ENCODE peak calls at places on chromosomes 5 and 9, in ten cellular contexts. I is upper lobe of right lung; G is tibial artery; M is SJSA1; F is colonic mucosa; T is cardiac muscle cell; L is neural progenitor cell; Q is CD4-positive, alpha-beta memory T cell; R is heart left ventricle; E is neuronal stem cell. X is an unnamed sample. For H3K36me3, the result is how much of the 10 kb centered on the place peaks cover.

GRCh38 chr5:19031491-19031890 is 956.5 kb downstream of the CDH18 start:
- DNase-seq in I (no peak), G (no peak), M (no peak), F (no peak), T (no peak), L (no peak), Q (no peak), R (no peak), E (no peak), X (no peak)

GRCh38 chr9:126986506-126986951 is 71.9 kb downstream of the RALGPS1 start:
- DNase-seq in I (no peak), G (no peak), M (no peak), F (peak), T (no peak), L (no peak), Q (peak), R (no peak), E (no peak), X (no peak)

GRCh38 chr9:37466037-37466709 is 923 bp upstream of the ZBTB5 start:
- DNase-seq in I (peak), G (peak), M (no peak), F (peak), T (peak), L (peak), Q (peak), R (peak), E (peak), X (no peak)

GRCh38 chr5:103804714-103805113 is 242.1 kb upstream of the NUDT12 start:
- DNase-seq in I (no peak), G (no peak), M (no peak), F (no peak), T (no peak), L (no peak), Q (no peak), R (no peak), E (no peak), X (no peak)

GRCh38 chr5:172841-173251 is 18.4 kb upstream of the LRRC14B start:
- DNase-seq in I (peak), G (peak), M (no peak), F (no peak), T (no peak), L (no peak), Q (no peak), R (no peak), E (no peak), X (no peak)

GRCh38 chr5:110105692-110106091 is 416.0 kb downstream of the MAN2A1 start:
- DNase-seq in I (no peak), G (peak), M (no peak), F (no peak), T (peak), L (no peak), Q (no peak), R (peak), E (no peak), X (no peak)

GRCh38 chr5:176529116-176529823 is 7.9 kb downstream of the RNF44 start:
- DNase-seq in I (no peak), G (no peak), M (no peak), F (no peak), T (no peak), L (no peak), Q (no peak), R (no peak), E (no peak), X (no peak)

GRCh38 chr5:152051499-152052454 is 127.1 kb upstream of the GLRA1 start:
- DNase-seq in I (no peak), G (no peak), M (no peak), F (no peak), T (no peak), L (peak), Q (no peak), R (no peak), E (no peak), X (peak)

GRCh38 chr5:40679071-40679997 is at the start of gene PTGER4:
- DNase-seq in I (peak), G (peak), M (peak), F (peak), T (peak), L (peak), Q (peak), R (peak), E (peak), X (no peak)
- H3K27ac ChIP-seq in I (peak), G (peak), M (peak), F (peak), T (peak), L (no peak), Q (peak), R (peak), E (no peak), X (no peak)

DNA sequence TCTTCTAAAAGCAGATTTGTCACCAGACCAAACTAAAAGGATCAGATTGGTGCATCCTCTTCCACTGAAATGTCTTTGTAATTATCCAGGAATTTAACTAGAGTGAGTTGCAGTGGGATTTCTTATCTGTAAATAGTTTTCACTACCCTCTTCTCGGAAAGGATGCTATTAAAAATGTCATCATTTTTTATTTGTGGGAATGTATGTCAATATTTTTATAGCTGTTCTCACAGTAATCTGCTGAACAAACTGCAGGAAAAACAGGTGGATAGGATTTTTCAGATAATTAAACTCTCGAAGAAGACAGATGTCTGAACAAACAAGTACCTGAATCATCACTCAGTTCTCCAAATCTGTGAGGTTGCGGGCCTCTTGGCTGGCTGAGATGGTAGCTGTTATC is 62.7 kb downstream of the RAB14 start:
- DNase-seq in I (no peak), G (no peak), M (no peak), F (no peak), T (no peak), L (no peak), Q (no peak), R (no peak), E (no peak), X (no peak)
- H3K36me3 ChIP-seq in I (half or more), G (under half), M (half or more), F (under half), T (under half), L (under half), Q (half or more), R (under half), E (half or more), X (under half)

GRCh38 chr9:116395409-116396037 is 241.9 kb downstream of the PAPPA start:
- DNase-seq in I (no peak), G (no peak), M (no peak), F (no peak), T (no peak), L (no peak), Q (no peak), R (no peak), E (no peak), X (no peak)
- H3K27ac ChIP-seq in I (no peak), G (no peak), M (no peak), F (no peak), T (no peak), L (no peak), Q (no peak), R (no peak), E (no peak), X (no peak)

DNA sequence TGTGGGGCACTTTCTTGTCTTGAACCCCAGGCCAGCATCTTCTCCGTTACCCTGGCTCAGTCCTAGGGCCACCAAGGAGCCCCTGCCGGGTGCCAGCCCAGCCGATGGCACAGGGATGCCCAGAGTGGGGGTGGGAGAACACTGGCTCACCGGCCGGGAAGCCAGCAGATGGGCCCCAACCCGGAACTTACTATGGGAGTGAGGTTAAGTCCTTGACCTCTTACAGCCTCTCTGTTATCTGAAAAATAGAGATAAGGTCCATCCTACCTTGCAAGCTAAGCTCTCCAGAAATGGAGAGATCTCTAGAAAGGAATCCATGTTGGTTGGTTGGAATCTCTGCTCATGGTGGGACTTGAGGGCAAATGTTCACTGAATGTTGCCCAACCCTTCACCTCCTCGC is 20.8 kb downstream of the SH3PXD2B start:
- DNase-seq in I (no peak), G (no peak), M (no peak), F (no peak), T (no peak), L (no peak), Q (no peak), R (no peak), E (no peak), X (no peak)
- H3K36me3 ChIP-seq in I (under half), G (under half), M (under half), F (under half), T (under half), L (under half), Q (under half), R (under half), E (half or more), X (under half)

DNA sequence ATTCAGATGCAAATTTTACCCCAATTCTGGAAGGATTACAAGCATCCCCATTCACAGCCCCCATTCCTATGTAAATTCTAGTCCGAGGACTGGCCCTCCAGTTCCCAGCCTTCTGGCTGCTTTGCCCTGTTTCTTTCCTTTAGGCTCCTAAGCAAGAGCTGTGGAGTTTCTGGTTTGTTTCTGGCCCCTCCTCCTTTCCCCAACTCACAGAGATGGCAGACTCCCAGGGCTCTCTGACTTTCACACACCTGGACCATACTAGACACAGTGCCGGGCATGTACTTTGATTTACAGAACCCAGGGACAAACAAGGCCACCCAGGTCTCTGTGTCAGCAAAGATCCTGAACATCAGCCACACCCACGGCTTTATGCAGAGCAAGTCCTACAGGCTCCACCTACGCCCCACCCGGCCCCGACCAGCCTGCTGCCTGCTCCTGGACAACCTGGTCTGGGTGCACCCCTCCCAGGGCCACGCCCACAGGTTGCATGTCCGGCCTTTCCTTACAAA is 62.5 kb downstream of the SEMA4D start:
- DNase-seq in I (peak), G (no peak), M (no peak), F (peak), T (no peak), L (peak), Q (no peak), R (no peak), E (peak), X (peak)
- H3K27ac ChIP-seq in I (no peak), G (no peak), M (no peak), F (peak), T (no peak), L (peak), Q (peak), R (no peak), E (no peak), X (peak)

X was measured in iPS DF 6.9.